ENCODE peak calls at places on chromosome 1, in five cellular contexts. One of them, this sample, is unnamed.

GRCh38 chr1:155569988-155570592 is 7.5 kb upstream of the ASH1L start:
- DNase-seq in B cell: no peak
- DNase-seq in WERI-Rb-1: no peak
- DNase-seq in stimulated activated CD4-positive, alpha-beta T cell treated with anti-CD3 and anti-CD28 coated beads, Interleukin-2, amount 100 ng/mL, for 48 hours: no peak
- DNase-seq in activated gamma-delta T cell treated with anti-CD3 and anti-CD28 coated beads, Interleukin-2, amount 50 U/mL, for 16 hours: no peak
- DNase-seq in this sample: no peak

GRCh38 chr1:84303154-84303830 is 1.8 kb downstream of the SAMD13 start:
- DNase-seq in B cell: peak
- DNase-seq in WERI-Rb-1: no peak
- DNase-seq in activated gamma-delta T cell treated with anti-CD3 and anti-CD28 coated beads, Interleukin-2, amount 50 U/mL, for 16 hours: no peak
- DNase-seq in stimulated activated CD4-positive, alpha-beta T cell treated with anti-CD3 and anti-CD28 coated beads, Interleukin-2, amount 100 ng/mL, for 48 hours: no peak
- DNase-seq in this sample: no peak

GRCh38 chr1:25724201-25724600 is 75.8 kb upstream of the SELENON start:
- DNase-seq in WERI-Rb-1: no peak
- DNase-seq in activated gamma-delta T cell treated with anti-CD3 and anti-CD28 coated beads, Interleukin-2, amount 50 U/mL, for 16 hours: no peak
- DNase-seq in B cell: no peak
- DNase-seq in stimulated activated CD4-positive, alpha-beta T cell treated with anti-CD3 and anti-CD28 coated beads, Interleukin-2, amount 100 ng/mL, for 48 hours: no peak
- DNase-seq in this sample: no peak

GRCh38 chr1:71222668-71223067 is 141.8 kb upstream of the ZRANB2 start:
- DNase-seq in stimulated activated CD4-positive, alpha-beta T cell treated with anti-CD3 and anti-CD28 coated beads, Interleukin-2, amount 100 ng/mL, for 48 hours: no peak
- DNase-seq in activated gamma-delta T cell treated with anti-CD3 and anti-CD28 coated beads, Interleukin-2, amount 50 U/mL, for 16 hours: no peak
- DNase-seq in WERI-Rb-1: no peak
- DNase-seq in B cell: no peak
- DNase-seq in this sample: no peak

GRCh38 chr1:17665054-17665453 is 90.1 kb upstream of the ACTL8 start:
- DNase-seq in stimulated activated CD4-positive, alpha-beta T cell treated with anti-CD3 and anti-CD28 coated beads, Interleukin-2, amount 100 ng/mL, for 48 hours: no peak
- DNase-seq in activated gamma-delta T cell treated with anti-CD3 and anti-CD28 coated beads, Interleukin-2, amount 50 U/mL, for 16 hours: no peak
- DNase-seq in B cell: no peak
- DNase-seq in WERI-Rb-1: no peak
- DNase-seq in this sample: no peak

GRCh38 chr1:197998110-197998509 is 80.9 kb downstream of the LHX9 start:
- DNase-seq in B cell: no peak
- DNase-seq in stimulated activated CD4-positive, alpha-beta T cell treated with anti-CD3 and anti-CD28 coated beads, Interleukin-2, amount 100 ng/mL, for 48 hours: no peak
- DNase-seq in activated gamma-delta T cell treated with anti-CD3 and anti-CD28 coated beads, Interleukin-2, amount 50 U/mL, for 16 hours: no peak
- DNase-seq in WERI-Rb-1: no peak
- DNase-seq in this sample: no peak

GRCh38 chr1:34320081-34320480 is 143.4 kb downstream of the C1orf94 start:
- DNase-seq in stimulated activated CD4-positive, alpha-beta T cell treated with anti-CD3 and anti-CD28 coated beads, Interleukin-2, amount 100 ng/mL, for 48 hours: no peak
- DNase-seq in WERI-Rb-1: no peak
- DNase-seq in B cell: no peak
- DNase-seq in activated gamma-delta T cell treated with anti-CD3 and anti-CD28 coated beads, Interleukin-2, amount 50 U/mL, for 16 hours: no peak
- DNase-seq in this sample: no peak

GRCh38 chr1:57517587-57518397 is 93.9 kb upstream of the DAB1 start:
- DNase-seq in activated gamma-delta T cell treated with anti-CD3 and anti-CD28 coated beads, Interleukin-2, amount 50 U/mL, for 16 hours: no peak
- DNase-seq in B cell: no peak
- DNase-seq in WERI-Rb-1: no peak
- DNase-seq in stimulated activated CD4-positive, alpha-beta T cell treated with anti-CD3 and anti-CD28 coated beads, Interleukin-2, amount 100 ng/mL, for 48 hours: no peak
- DNase-seq in this sample: no peak

GRCh38 chr1:65209005-65209885 is 61.2 kb downstream of the AK4 start:
- DNase-seq in activated gamma-delta T cell treated with anti-CD3 and anti-CD28 coated beads, Interleukin-2, amount 50 U/mL, for 16 hours: no peak
- DNase-seq in stimulated activated CD4-positive, alpha-beta T cell treated with anti-CD3 and anti-CD28 coated beads, Interleukin-2, amount 100 ng/mL, for 48 hours: no peak
- DNase-seq in WERI-Rb-1: no peak
- DNase-seq in B cell: peak
- DNase-seq in this sample: no peak

GRCh38 chr1:148372731-148373130 is 110.4 kb downstream of the PPIAL4G start:
- DNase-seq in WERI-Rb-1: no peak
- DNase-seq in activated gamma-delta T cell treated with anti-CD3 and anti-CD28 coated beads, Interleukin-2, amount 50 U/mL, for 16 hours: no peak
- DNase-seq in stimulated activated CD4-positive, alpha-beta T cell treated with anti-CD3 and anti-CD28 coated beads, Interleukin-2, amount 100 ng/mL, for 48 hours: no peak
- DNase-seq in B cell: no peak
- DNase-seq in this sample: peak

GRCh38 chr1:4126731-4127594 is 226.9 kb upstream of the C1orf174 start:
- DNase-seq in B cell: no peak
- DNase-seq in activated gamma-delta T cell treated with anti-CD3 and anti-CD28 coated beads, Interleukin-2, amount 50 U/mL, for 16 hours: no peak
- DNase-seq in stimulated activated CD4-positive, alpha-beta T cell treated with anti-CD3 and anti-CD28 coated beads, Interleukin-2, amount 100 ng/mL, for 48 hours: no peak
- DNase-seq in WERI-Rb-1: peak
- DNase-seq in this sample: no peak

GRCh38 chr1:30707412-30708360 is 15.7 kb downstream of the MATN1 start:
- DNase-seq in B cell: peak
- DNase-seq in WERI-Rb-1: peak
- DNase-seq in activated gamma-delta T cell treated with anti-CD3 and anti-CD28 coated beads, Interleukin-2, amount 50 U/mL, for 16 hours: peak
- DNase-seq in stimulated activated CD4-positive, alpha-beta T cell treated with anti-CD3 and anti-CD28 coated beads, Interleukin-2, amount 100 ng/mL, for 48 hours: peak
- DNase-seq in this sample: peak

GRCh38 chr1:12180315-12180714 is 13.5 kb downstream of the TNFRSF1B start:
- DNase-seq in WERI-Rb-1: no peak
- DNase-seq in activated gamma-delta T cell treated with anti-CD3 and anti-CD28 coated beads, Interleukin-2, amount 50 U/mL, for 16 hours: no peak
- DNase-seq in stimulated activated CD4-positive, alpha-beta T cell treated with anti-CD3 and anti-CD28 coated beads, Interleukin-2, amount 100 ng/mL, for 48 hours: no peak
- DNase-seq in B cell: no peak
- DNase-seq in this sample: no peak

GRCh38 chr1:112395261-112395831 is 668 bp upstream of the CTTNBP2NL start:
- DNase-seq in WERI-Rb-1: no peak
- DNase-seq in B cell: no peak
- DNase-seq in activated gamma-delta T cell treated with anti-CD3 and anti-CD28 coated beads, Interleukin-2, amount 50 U/mL, for 16 hours: no peak
- DNase-seq in stimulated activated CD4-positive, alpha-beta T cell treated with anti-CD3 and anti-CD28 coated beads, Interleukin-2, amount 100 ng/mL, for 48 hours: no peak
- DNase-seq in this sample: no peak

GRCh38 chr1:8082945-8083344 is 56.8 kb upstream of the ERRFI1 start:
- DNase-seq in WERI-Rb-1: no peak
- DNase-seq in B cell: no peak
- DNase-seq in activated gamma-delta T cell treated with anti-CD3 and anti-CD28 coated beads, Interleukin-2, amount 50 U/mL, for 16 hours: no peak
- DNase-seq in stimulated activated CD4-positive, alpha-beta T cell treated with anti-CD3 and anti-CD28 coated beads, Interleukin-2, amount 100 ng/mL, for 48 hours: no peak
- DNase-seq in this sample: no peak

GRCh38 chr1:169601096-169601881 is 15.0 kb upstream of the F5 start:
- DNase-seq in B cell: peak
- DNase-seq in WERI-Rb-1: peak
- DNase-seq in activated gamma-delta T cell treated with anti-CD3 and anti-CD28 coated beads, Interleukin-2, amount 50 U/mL, for 16 hours: no peak
- DNase-seq in stimulated activated CD4-positive, alpha-beta T cell treated with anti-CD3 and anti-CD28 coated beads, Interleukin-2, amount 100 ng/mL, for 48 hours: no peak
- DNase-seq in this sample: no peak

GRCh38 chr1:2170211-2170610 is 24.4 kb downstream of the FAAP20 start:
- DNase-seq in activated gamma-delta T cell treated with anti-CD3 and anti-CD28 coated beads, Interleukin-2, amount 50 U/mL, for 16 hours: no peak
- DNase-seq in WERI-Rb-1: no peak
- DNase-seq in stimulated activated CD4-positive, alpha-beta T cell treated with anti-CD3 and anti-CD28 coated beads, Interleukin-2, amount 100 ng/mL, for 48 hours: no peak
- DNase-seq in B cell: no peak
- DNase-seq in this sample: no peak

GRCh38 chr1:168170552-168171508 is 7.9 kb upstream of the TIPRL start:
- DNase-seq in WERI-Rb-1: no peak
- DNase-seq in activated gamma-delta T cell treated with anti-CD3 and anti-CD28 coated beads, Interleukin-2, amount 50 U/mL, for 16 hours: no peak
- DNase-seq in B cell: no peak
- DNase-seq in stimulated activated CD4-positive, alpha-beta T cell treated with anti-CD3 and anti-CD28 coated beads, Interleukin-2, amount 100 ng/mL, for 48 hours: no peak
- DNase-seq in this sample: no peak

GRCh38 chr1:66733348-66734017 is 18.8 kb upstream of the DYNLT5 start:
- DNase-seq in stimulated activated CD4-positive, alpha-beta T cell treated with anti-CD3 and anti-CD28 coated beads, Interleukin-2, amount 100 ng/mL, for 48 hours: no peak
- DNase-seq in activated gamma-delta T cell treated with anti-CD3 and anti-CD28 coated beads, Interleukin-2, amount 50 U/mL, for 16 hours: no peak
- DNase-seq in B cell: no peak
- DNase-seq in WERI-Rb-1: no peak
- DNase-seq in this sample: no peak